ENCODE peak calls at places on chromosomes 11 and 22, in five cellular contexts. X is Caco-2, U is ureter, V is AG09319, Z is iPS DF 6.9. G is an unnamed sample.
A peak's percentile ranks its signal among the peaks of the same experiment; 100 is the strongest.

GRCh38 chr11:94151903-94152677 is 23.4 kb downstream of the PANX1 start:
- DNase-seq in V (no peak), U (no peak), Z (no peak), X (peak; percentile 36), G (no peak)

GRCh38 chr11:6736495-6737121 is 35.2 kb downstream of the OR2AG2 start:
- DNase-seq in V (no peak), X (no peak), Z (no peak), U (no peak), G (no peak)

GRCh38 chr11:24515632-24516031 is 18.8 kb downstream of the LUZP2 start:
- DNase-seq in X (no peak), Z (no peak), U (no peak), V (no peak), G (no peak)

GRCh38 chr11:115257286-115258077 is 246.7 kb downstream of the CADM1 start:
- DNase-seq in V (no peak), U (no peak), Z (peak; percentile 31), X (no peak), G (no peak)

GRCh38 chr11:67820079-67820478 is 145.7 kb upstream of the ALDH3B2 start:
- DNase-seq in V (no peak), X (no peak), Z (no peak), U (no peak), G (no peak)

GRCh38 chr11:128624269-128625170 is 37.2 kb upstream of the ETS1 start:
- DNase-seq in U (no peak), V (no peak), X (no peak), Z (no peak), G (no peak)

GRCh38 chr22:43926349-43926710 is 2.7 kb downstream of the PNPLA3 start:
- DNase-seq in X (no peak), U (no peak), V (no peak), Z (no peak), G (no peak)

GRCh38 chr11:34855021-34855753 is 61.0 kb downstream of the APIP start:
- DNase-seq in Z (no peak), X (no peak), U (no peak), V (no peak), G (no peak)

GRCh38 chr11:77140231-77140959 is 12.3 kb downstream of the MYO7A start:
- DNase-seq in U (no peak), V (no peak), X (no peak), Z (peak; percentile 16), G (no peak)

GRCh38 chr11:123300874-123301695 is 106.0 kb upstream of the CLMP start:
- DNase-seq in X (no peak), U (no peak), Z (no peak), V (no peak), G (no peak)

GRCh38 chr22:33659423-33659822 is 260.9 kb downstream of the LARGE1 start:
- DNase-seq in X (no peak), U (peak; percentile 57), Z (no peak), V (no peak), G (no peak)

GRCh38 chr11:35602160-35602793 is 16.0 kb upstream of the FJX1 start:
- DNase-seq in U (no peak), X (no peak), Z (no peak), V (no peak), G (no peak)

GRCh38 chr11:47376543-47377371 is 1.6 kb downstream of the SPI1 start:
- DNase-seq in U (no peak), X (no peak), Z (no peak), V (no peak), G (no peak)

GRCh38 chr11:15208570-15209222 is 94.0 kb downstream of the INSC start:
- DNase-seq in Z (peak; percentile 58), U (peak; percentile 82), X (peak; percentile 87), V (peak; percentile 16), G (peak; percentile 19)

GRCh38 chr22:22738959-22739585 is 94.7 kb downstream of the GGTLC2 start:
- DNase-seq in X (no peak), V (no peak), U (no peak), Z (no peak), G (no peak)

GRCh38 chr11:94068764-94069163 is 47.6 kb downstream of the HEPHL1 start:
- DNase-seq in U (no peak), X (no peak), Z (no peak), V (no peak), G (no peak)

GRCh38 chr11:21511835-21512440 is 680.9 kb upstream of the ANO5 start:
- DNase-seq in U (peak; percentile 46), Z (peak; percentile 66), V (peak; percentile 14), X (peak; percentile 81), G (no peak)